ENCODE peak calls at places on chromosomes 3 and 15, in five cellular contexts. E is adrenal gland, O is cardiac muscle cell, P is tibial nerve, B is fibroblast of lung. J is an unnamed sample.
A peak's percentile ranks its signal among the peaks of the same experiment; 100 is the strongest.

GRCh38 chr15:99090938-99091337 is 13.9 kb upstream of the SYNM start:
- DNase-seq in O (no peak), P (no peak), B (no peak), E (peak; percentile 23), J (no peak)

GRCh38 chr3:102129774-102130608 is 280.7 kb downstream of the NFKBIZ start:
- DNase-seq in P (peak; percentile 43), O (peak; percentile 87), B (peak; percentile 78), E (no peak), J (no peak)

GRCh38 chr3:102290241-102290640 is 144.6 kb upstream of the ZPLD1 start:
- DNase-seq in O (no peak), B (no peak), P (no peak), E (no peak), J (no peak)

GRCh38 chr15:68598171-68599152 is 19.7 kb downstream of the CORO2B start:
- DNase-seq in B (peak; percentile 39), E (no peak), O (no peak), P (no peak), J (no peak)

GRCh38 chr3:30623375-30623774 is 17.0 kb downstream of the TGFBR2 start:
- DNase-seq in P (no peak), E (no peak), B (peak; percentile 79), O (no peak), J (no peak)

GRCh38 chr15:60797444-60798040 is 318.6 kb upstream of the ICE2 start:
- DNase-seq in P (no peak), E (no peak), B (peak; percentile 46), O (no peak), J (no peak)

GRCh38 chr15:100330629-100331215 is 11.1 kb downstream of the ADAMTS17 start:
- DNase-seq in B (no peak), O (no peak), P (no peak), E (no peak), J (peak; percentile 47)

GRCh38 chr3:116299646-116300081 is 145.6 kb downstream of the LSAMP start:
- DNase-seq in O (no peak), B (no peak), E (no peak), P (no peak), J (no peak)

GRCh38 chr3:79369306-79369705 is 398.5 kb downstream of the ROBO1 start:
- DNase-seq in O (peak; percentile 22), P (no peak), E (no peak), B (peak; percentile 18), J (no peak)

GRCh38 chr3:58690490-58690889 is 23.9 kb upstream of the FAM3D start:
- DNase-seq in B (no peak), P (no peak), E (no peak), O (no peak), J (no peak)

GRCh38 chr3:29141912-29142262 is 139.0 kb upstream of the RBMS3 start:
- DNase-seq in P (no peak), O (peak; percentile 6), E (no peak), B (no peak), J (no peak)
- H3K27ac ChIP-seq in P (no peak overlapping the region), O (no peak overlapping the region), E (no peak overlapping the region), B (no peak overlapping the region), J (no peak overlapping the region)

GRCh38 chr3:194311000-194311399 is 40.1 kb downstream of the CPN2 start:
- DNase-seq in O (no peak), P (no peak), B (no peak), E (no peak), J (no peak)
- H3K27me3 ChIP-seq in O (no peaks in the 10 kb centered on the region), P (no peaks in the 10 kb centered on the region), B (peaks cover 64% of the 10 kb centered on the region), E (no peaks in the 10 kb centered on the region), J (peaks cover 5% of the 10 kb centered on the region)

DNA sequence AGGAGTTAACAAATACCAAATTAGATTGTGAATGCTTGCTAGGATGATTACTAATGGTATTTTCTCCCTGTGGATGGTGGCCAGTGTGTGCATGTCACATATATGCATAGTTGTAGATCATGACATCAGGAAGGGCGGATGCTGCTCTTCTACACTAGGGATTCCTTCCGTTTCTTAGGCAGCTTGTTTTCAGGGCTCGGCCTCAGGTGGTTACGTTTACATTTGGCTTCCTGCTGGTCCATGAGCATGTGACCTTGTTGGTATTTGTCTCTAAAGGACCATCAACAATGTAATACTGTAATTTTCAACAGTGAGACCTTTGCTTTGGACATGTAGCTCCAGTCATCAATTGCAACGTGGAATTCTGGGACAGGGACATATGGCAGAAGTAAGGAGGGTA is 221.4 kb downstream of the NR1D2 start:
- DNase-seq in E (no peak), O (no peak), P (no peak), B (no peak), J (no peak)
- TF ChIP-seq CTCF in E (no peak), O (no peak), P (no peak), B (no peak), J (no peak)

GRCh38 chr3:188176884-188177283 is 22.9 kb downstream of the LPP start:
- DNase-seq in P (no peak), O (no peak), E (peak; percentile 39), B (no peak), J (no peak)
- H3K27ac ChIP-seq in P (no peak overlapping the region), O (no peak overlapping the region), E (no peak overlapping the region), B (no peak overlapping the region), J (no peak overlapping the region)

DNA sequence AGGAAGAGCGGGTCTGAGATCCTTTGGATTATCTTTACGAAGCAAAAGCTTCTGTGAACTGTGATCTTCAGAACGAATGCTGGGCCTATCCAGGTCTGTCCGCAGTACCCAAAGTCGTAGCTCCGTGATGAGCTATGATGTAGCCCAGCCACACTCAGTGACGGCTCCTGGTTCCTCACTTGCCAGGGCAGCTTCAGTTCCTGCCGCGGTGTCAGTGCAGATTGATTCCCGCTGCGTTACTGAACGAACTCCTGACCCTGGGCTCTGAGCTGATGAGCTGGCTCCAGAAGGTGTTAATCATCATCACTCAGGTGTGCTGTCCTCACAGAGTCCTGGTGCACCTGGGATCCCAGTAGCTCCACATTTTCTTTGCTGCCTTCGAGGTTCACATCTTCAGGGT is 45.0 kb downstream of the TMEM44 start:
- DNase-seq in B (no peak), E (no peak), P (no peak), O (no peak), J (no peak)
- H3K27me3 ChIP-seq in B (no peaks in the 10 kb centered on the region), E (no peaks in the 10 kb centered on the region), P (no peaks in the 10 kb centered on the region), O (no peaks in the 10 kb centered on the region), J (no peaks in the 10 kb centered on the region)

DNA sequence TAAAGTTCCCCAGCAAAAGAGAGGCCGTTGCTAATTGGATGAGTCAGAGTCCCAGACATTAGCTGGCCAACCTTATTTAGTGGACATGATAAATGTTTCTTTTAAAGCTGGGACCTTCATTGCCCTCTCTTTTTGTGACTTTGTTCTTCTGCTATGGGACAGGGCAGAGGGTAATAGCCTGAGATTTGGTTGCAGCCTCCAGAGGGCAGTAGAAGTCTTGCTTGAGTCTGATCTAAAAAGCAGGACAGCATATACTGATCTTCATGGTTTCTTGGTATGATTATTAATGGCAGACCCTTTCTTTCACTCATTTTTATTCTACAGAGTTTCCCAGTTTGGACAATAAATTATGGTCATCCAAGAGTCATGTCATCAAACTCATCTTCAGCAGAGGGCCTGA is 25.1 kb upstream of the ZKSCAN7 start:
- DNase-seq in B (no peak), O (peak; percentile 21), P (no peak), E (no peak), J (no peak)
- TF ChIP-seq CTCF in B (peak; percentile 25), O (peak; percentile 31), P (no peak), E (no peak), J (no peak)

GRCh38 chr3:114078126-114078525 is 21.6 kb downstream of the QTRT2 start:
- DNase-seq in O (no peak), B (no peak), P (no peak), E (no peak), J (no peak)

GRCh38 chr3:114079761-114080160 is 23.2 kb downstream of the QTRT2 start:
- DNase-seq in O (peak; percentile 46), E (no peak), P (no peak), B (peak; percentile 40), J (no peak)

GRCh38 chr3:114081022-114081421 is 24.5 kb downstream of the QTRT2 start:
- DNase-seq in O (peak; percentile 55), E (no peak), B (peak; percentile 35), P (no peak), J (no peak)

GRCh38 chr3:114083112-114083511 is 26.6 kb downstream of the QTRT2 start:
- DNase-seq in P (no peak), O (no peak), E (no peak), B (no peak), J (no peak)

GRCh38 chr3:114080201-114080600 is 23.7 kb downstream of the QTRT2 start:
- DNase-seq in O (no peak), B (no peak), P (no peak), E (no peak), J (no peak)
- H3K27ac ChIP-seq in O (peak overlapping the region; percentile 54), B (no peak overlapping the region), P (no peak overlapping the region), E (no peak overlapping the region), J (no peak overlapping the region)

GRCh38 chr15:57245714-57246113 is 130.6 kb upstream of the CGNL1 start:
- DNase-seq in P (no peak), E (no peak), O (no peak), B (no peak), J (no peak)
- H3K27me3 ChIP-seq in P (no peaks in the 10 kb centered on the region), E (no peaks in the 10 kb centered on the region), O (no peaks in the 10 kb centered on the region), B (no peaks in the 10 kb centered on the region), J (no peaks in the 10 kb centered on the region)